ENCODE peak calls at places on chromosomes 2 and 18, in eight cellular contexts. One of them, this sample, is unnamed.
A peak's percentile ranks its signal among the peaks of the same experiment; 100 is the strongest.

GRCh38 chr2:239779592-239779983 is 245.6 kb downstream of the NDUFA10 start:
- DNase-seq in prostate gland: no peak
- DNase-seq in A549: no peak
- DNase-seq in GM12891: no peak
- DNase-seq in ovary: peak; percentile 3
- DNase-seq in IMR-90: no peak
- DNase-seq in uterus: no peak
- DNase-seq in stomach: peak; percentile 19
- DNase-seq in this sample: no peak

GRCh38 chr2:119482481-119483394 is 41.5 kb downstream of the SCTR start:
- DNase-seq in prostate gland: no peak
- DNase-seq in A549: no peak
- DNase-seq in GM12891: no peak
- DNase-seq in ovary: no peak
- DNase-seq in IMR-90: no peak
- DNase-seq in uterus: no peak
- DNase-seq in stomach: no peak
- DNase-seq in this sample: no peak

GRCh38 chr2:199659207-199659606 is 191.8 kb downstream of the FTCDNL1 start:
- DNase-seq in prostate gland: no peak
- DNase-seq in A549: no peak
- DNase-seq in GM12891: no peak
- DNase-seq in ovary: peak; percentile 27
- DNase-seq in IMR-90: peak; percentile 3
- DNase-seq in uterus: peak; percentile 23
- DNase-seq in stomach: no peak
- DNase-seq in this sample: peak; percentile 51

GRCh38 chr2:88880441-88880953 is 189.0 kb downstream of the RPIA start:
- DNase-seq in prostate gland: peak; percentile 16
- DNase-seq in A549: peak; percentile 43
- DNase-seq in GM12891: no peak
- DNase-seq in ovary: no peak
- DNase-seq in IMR-90: peak; percentile 39
- DNase-seq in uterus: no peak
- DNase-seq in stomach: no peak
- DNase-seq in this sample: peak; percentile 13

GRCh38 chr2:161063074-161063945 is 96.9 kb upstream of the TANK start:
- DNase-seq in prostate gland: peak; percentile 91
- DNase-seq in A549: peak; percentile 56
- DNase-seq in GM12891: peak; percentile 17
- DNase-seq in ovary: peak; percentile 70
- DNase-seq in IMR-90: peak; percentile 86
- DNase-seq in uterus: peak; percentile 71
- DNase-seq in stomach: peak; percentile 70
- DNase-seq in this sample: peak; percentile 40

GRCh38 chr2:173296235-173296634 is 58.4 kb upstream of the CDCA7 start:
- DNase-seq in prostate gland: no peak
- DNase-seq in A549: no peak
- DNase-seq in GM12891: no peak
- DNase-seq in ovary: no peak
- DNase-seq in IMR-90: no peak
- DNase-seq in uterus: no peak
- DNase-seq in stomach: no peak
- DNase-seq in this sample: no peak

GRCh38 chr2:157900684-157901083 is 24.6 kb upstream of the ACVR1 start:
- DNase-seq in prostate gland: no peak
- DNase-seq in A549: no peak
- DNase-seq in GM12891: no peak
- DNase-seq in ovary: no peak
- DNase-seq in IMR-90: no peak
- DNase-seq in uterus: no peak
- DNase-seq in stomach: no peak
- DNase-seq in this sample: no peak

GRCh38 chr2:187150667-187151066 is 297.4 kb downstream of the CALCRL start:
- DNase-seq in prostate gland: no peak
- DNase-seq in A549: no peak
- DNase-seq in GM12891: no peak
- DNase-seq in ovary: no peak
- DNase-seq in IMR-90: peak; percentile 16
- DNase-seq in uterus: no peak
- DNase-seq in stomach: no peak
- DNase-seq in this sample: no peak

GRCh38 chr2:133194068-133194655 is 374.1 kb downstream of the NCKAP5 start:
- DNase-seq in prostate gland: no peak
- DNase-seq in A549: no peak
- DNase-seq in GM12891: no peak
- DNase-seq in ovary: no peak
- DNase-seq in IMR-90: peak; percentile 41
- DNase-seq in uterus: no peak
- DNase-seq in stomach: no peak
- DNase-seq in this sample: no peak

GRCh38 chr2:9558948-9559381 is 3.3 kb upstream of the ADAM17 start:
- DNase-seq in prostate gland: no peak
- DNase-seq in A549: no peak
- DNase-seq in GM12891: no peak
- DNase-seq in ovary: no peak
- DNase-seq in IMR-90: peak; percentile 97
- DNase-seq in uterus: peak; percentile 27
- DNase-seq in stomach: no peak
- DNase-seq in this sample: no peak

GRCh38 chr2:236646441-236646840 is 76.8 kb downstream of the ACKR3 start:
- DNase-seq in prostate gland: no peak
- DNase-seq in A549: no peak
- DNase-seq in GM12891: no peak
- DNase-seq in ovary: no peak
- DNase-seq in IMR-90: no peak
- DNase-seq in uterus: no peak
- DNase-seq in stomach: no peak
- DNase-seq in this sample: no peak

GRCh38 chr18:42635378-42636048 is 480.0 kb downstream of the RIT2 start:
- DNase-seq in prostate gland: no peak
- DNase-seq in A549: no peak
- DNase-seq in GM12891: no peak
- DNase-seq in ovary: no peak
- DNase-seq in IMR-90: no peak
- DNase-seq in uterus: no peak
- DNase-seq in stomach: no peak
- DNase-seq in this sample: no peak

GRCh38 chr18:58148954-58149471 is 105.0 kb downstream of the NEDD4L start:
- DNase-seq in prostate gland: peak; percentile 62
- DNase-seq in A549: no peak
- DNase-seq in GM12891: no peak
- DNase-seq in ovary: no peak
- DNase-seq in IMR-90: no peak
- DNase-seq in uterus: no peak
- DNase-seq in stomach: peak; percentile 75
- DNase-seq in this sample: no peak

GRCh38 chr18:46756559-46757201 is at the start of gene ST8SIA5:
- DNase-seq in prostate gland: no peak
- DNase-seq in A549: no peak
- DNase-seq in GM12891: peak; percentile 49
- DNase-seq in ovary: no peak
- DNase-seq in IMR-90: no peak
- DNase-seq in uterus: no peak
- DNase-seq in stomach: no peak
- DNase-seq in this sample: no peak

GRCh38 chr2:112317303-112318158 is 42.1 kb downstream of the ZC3H6 start:
- DNase-seq in prostate gland: no peak
- DNase-seq in A549: no peak
- DNase-seq in GM12891: no peak
- DNase-seq in ovary: no peak
- DNase-seq in IMR-90: peak; percentile 52
- DNase-seq in uterus: no peak
- DNase-seq in stomach: no peak
- DNase-seq in this sample: no peak

GRCh38 chr18:27704721-27705361 is 472.1 kb downstream of the CDH2 start:
- DNase-seq in prostate gland: no peak
- DNase-seq in A549: no peak
- DNase-seq in GM12891: no peak
- DNase-seq in ovary: no peak
- DNase-seq in IMR-90: no peak
- DNase-seq in uterus: no peak
- DNase-seq in stomach: no peak
- DNase-seq in this sample: no peak

GRCh38 chr2:148252646-148253045 is 231.8 kb downstream of the MBD5 start:
- DNase-seq in prostate gland: no peak
- DNase-seq in A549: no peak
- DNase-seq in GM12891: no peak
- DNase-seq in ovary: no peak
- DNase-seq in IMR-90: no peak
- DNase-seq in uterus: no peak
- DNase-seq in stomach: no peak
- DNase-seq in this sample: no peak

GRCh38 chr18:9547767-9548166 is 66.6 kb downstream of the PPP4R1 start:
- DNase-seq in prostate gland: no peak
- DNase-seq in A549: no peak
- DNase-seq in GM12891: no peak
- DNase-seq in ovary: no peak
- DNase-seq in IMR-90: no peak
- DNase-seq in uterus: no peak
- DNase-seq in stomach: no peak
- DNase-seq in this sample: no peak

GRCh38 chr2:138997346-138997745 is 217.2 kb upstream of the NXPH2 start:
- DNase-seq in prostate gland: no peak
- DNase-seq in A549: no peak
- DNase-seq in GM12891: no peak
- DNase-seq in ovary: no peak
- DNase-seq in IMR-90: no peak
- DNase-seq in uterus: no peak
- DNase-seq in stomach: no peak
- DNase-seq in this sample: no peak

GRCh38 chr2:217505303-217505702 is 497.5 kb downstream of the TNS1 start:
- DNase-seq in prostate gland: no peak
- DNase-seq in A549: no peak
- DNase-seq in GM12891: no peak
- DNase-seq in ovary: no peak
- DNase-seq in IMR-90: no peak
- DNase-seq in uterus: no peak
- DNase-seq in stomach: no peak
- DNase-seq in this sample: no peak

GRCh38 chr2:1683297-1683696 is 61.0 kb downstream of the PXDN start:
- DNase-seq in prostate gland: no peak
- DNase-seq in A549: no peak
- DNase-seq in GM12891: no peak
- DNase-seq in ovary: no peak
- DNase-seq in IMR-90: no peak
- DNase-seq in uterus: no peak
- DNase-seq in stomach: no peak
- DNase-seq in this sample: no peak

DNA sequence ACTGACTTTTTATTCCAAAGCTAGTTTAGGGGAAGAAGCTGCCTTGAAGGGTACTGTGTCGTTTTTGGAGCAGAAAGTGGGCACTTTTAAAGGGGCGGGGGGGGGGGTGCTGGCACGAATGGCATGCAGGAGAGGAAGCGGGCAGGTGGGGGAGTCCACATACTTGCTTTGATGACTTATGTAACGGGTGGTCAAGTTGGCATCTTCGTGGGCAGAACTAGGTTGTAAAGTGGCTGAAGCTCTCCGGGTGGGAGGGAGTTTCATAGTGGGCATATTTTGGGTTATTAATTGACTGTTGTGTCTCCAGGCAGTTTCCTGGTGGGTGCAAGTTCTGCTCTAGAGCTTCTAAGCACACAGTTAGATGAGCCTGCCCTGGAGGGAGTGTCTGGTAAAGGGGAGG is 19.9 kb downstream of the PCARE start:
- DNase-seq in prostate gland: no peak
- DNase-seq in A549: no peak
- DNase-seq in GM12891: no peak
- DNase-seq in ovary: peak; percentile 6
- DNase-seq in IMR-90: no peak
- DNase-seq in uterus: no peak
- DNase-seq in stomach: no peak
- DNase-seq in this sample: no peak
- TF ChIP-seq POLR2A in prostate gland: no peak
- TF ChIP-seq POLR2A in A549: no peak
- TF ChIP-seq POLR2A in GM12891: no peak
- TF ChIP-seq POLR2A in ovary: no peak
- TF ChIP-seq POLR2A in IMR-90: no peak
- TF ChIP-seq POLR2A in uterus: no peak
- TF ChIP-seq POLR2A in stomach: no peak
- TF ChIP-seq POLR2A in this sample: no peak

GRCh38 chr2:20575414-20575813 is 75.5 kb downstream of the HS1BP3 start:
- DNase-seq in prostate gland: no peak
- DNase-seq in A549: no peak
- DNase-seq in GM12891: no peak
- DNase-seq in ovary: no peak
- DNase-seq in IMR-90: no peak
- DNase-seq in uterus: no peak
- DNase-seq in stomach: no peak
- DNase-seq in this sample: no peak
- TF ChIP-seq POLR2A in prostate gland: no peak
- TF ChIP-seq POLR2A in A549: no peak
- TF ChIP-seq POLR2A in GM12891: no peak
- TF ChIP-seq POLR2A in ovary: no peak
- TF ChIP-seq POLR2A in IMR-90: no peak
- TF ChIP-seq POLR2A in uterus: no peak
- TF ChIP-seq POLR2A in stomach: no peak
- TF ChIP-seq POLR2A in this sample: no peak

GRCh38 chr2:26785431-26786206 is at the start of gene CENPA:
- DNase-seq in prostate gland: peak; percentile 97
- DNase-seq in A549: peak; percentile 100
- DNase-seq in GM12891: peak; percentile 94
- DNase-seq in ovary: peak; percentile 97
- DNase-seq in IMR-90: peak; percentile 100
- DNase-seq in uterus: peak; percentile 97
- DNase-seq in stomach: peak; percentile 98
- DNase-seq in this sample: peak; percentile 98
- TF ChIP-seq POLR2A in prostate gland: peak; percentile 9
- TF ChIP-seq POLR2A in A549: peak; percentile 33
- TF ChIP-seq POLR2A in GM12891: no peak
- TF ChIP-seq POLR2A in ovary: no peak
- TF ChIP-seq POLR2A in IMR-90: peak; percentile 41
- TF ChIP-seq POLR2A in uterus: no peak
- TF ChIP-seq POLR2A in stomach: no peak
- TF ChIP-seq POLR2A in this sample: peak; percentile 66

DNA sequence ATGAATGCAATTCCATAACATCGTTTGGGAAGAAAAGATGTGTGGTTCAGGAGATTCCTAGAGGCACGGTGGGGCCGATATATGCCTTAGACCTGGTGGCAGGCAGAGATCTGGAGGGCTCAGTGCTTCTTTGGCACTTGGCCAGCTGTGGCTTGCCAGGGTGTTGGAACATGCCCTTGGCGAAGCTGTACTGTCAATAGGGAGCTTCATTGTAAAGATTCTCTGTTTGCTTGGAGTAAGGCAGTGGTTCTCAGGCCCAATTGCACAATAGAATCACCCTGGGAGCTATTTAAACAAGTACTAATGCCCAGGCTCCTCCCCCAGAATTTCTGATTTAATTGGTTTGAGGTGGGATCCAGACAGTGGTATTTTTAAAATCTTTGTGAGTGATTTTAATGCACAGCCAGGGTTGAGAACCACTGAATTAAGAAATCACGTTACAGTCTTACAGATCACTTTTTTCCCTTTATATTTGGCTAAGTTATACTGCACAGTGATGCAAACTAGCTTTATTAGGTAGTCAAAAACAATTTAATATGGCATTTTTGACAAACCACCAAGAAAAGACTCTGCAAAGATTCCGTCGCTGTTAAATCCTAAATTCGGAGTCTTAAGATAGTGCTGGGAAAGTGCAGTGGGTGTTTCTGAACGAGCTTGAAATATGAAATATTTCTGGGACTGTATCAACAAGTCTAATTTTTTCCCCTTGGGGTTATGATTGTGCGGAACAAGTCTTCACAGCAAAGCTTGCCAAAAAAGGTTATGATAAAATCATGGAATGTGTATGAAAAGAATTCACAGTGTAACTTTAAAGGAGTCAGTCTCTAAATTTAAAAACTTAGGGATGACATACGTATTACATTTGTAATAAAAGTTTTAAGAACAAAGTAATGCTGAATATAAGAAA is 78.0 kb downstream of the CRIM1 start:
- DNase-seq in prostate gland: peak; percentile 84
- DNase-seq in A549: no peak
- DNase-seq in GM12891: no peak
- DNase-seq in ovary: peak; percentile 36
- DNase-seq in IMR-90: peak; percentile 59
- DNase-seq in uterus: peak; percentile 38
- DNase-seq in stomach: no peak
- DNase-seq in this sample: no peak
- TF ChIP-seq POLR2A in prostate gland: no peak
- TF ChIP-seq POLR2A in A549: no peak
- TF ChIP-seq POLR2A in GM12891: no peak
- TF ChIP-seq POLR2A in ovary: no peak
- TF ChIP-seq POLR2A in IMR-90: no peak
- TF ChIP-seq POLR2A in uterus: no peak
- TF ChIP-seq POLR2A in stomach: no peak
- TF ChIP-seq POLR2A in this sample: no peak

This sample was measured in H54.